ENCODE peak calls at places on chromosomes 1 and 21, in seven cellular contexts. P, O, G, C, D, K and Y are unnamed samples.

GRCh38 chr1:186302378-186302920 is 72.6 kb downstream of the TPR start:
- DNase-seq in P (no peak), O (no peak), G (no peak), C (no peak), D (no peak), K (no peak), Y (no peak)

GRCh38 chr1:16727190-16728111 is 12.9 kb upstream of the RNU1-4 start:
- DNase-seq in P (peak), O (no peak), G (no peak), C (peak), D (no peak), K (peak), Y (peak)

GRCh38 chr1:58515794-58516401 is 30.6 kb downstream of the OMA1 start:
- DNase-seq in P (peak), O (peak), G (peak), C (peak), D (no peak), K (peak), Y (peak)

GRCh38 chr1:228350179-228350742 is 56.4 kb downstream of the TRIM11 start:
- DNase-seq in P (no peak), O (no peak), G (no peak), C (no peak), D (no peak), K (no peak), Y (no peak)

GRCh38 chr1:227766015-227766634 is 30.9 kb downstream of the SNAP47 start:
- DNase-seq in P (no peak), O (no peak), G (no peak), C (no peak), D (no peak), K (no peak), Y (no peak)

GRCh38 chr21:36976882-36977651 is 10.6 kb upstream of the HLCS start:
- DNase-seq in P (peak), O (peak), G (no peak), C (peak), D (no peak), K (no peak), Y (peak)

GRCh38 chr21:32412998-32413504 is 545 bp downstream of the EVA1C start:
- DNase-seq in P (peak), O (no peak), G (no peak), C (peak), D (no peak), K (peak), Y (peak)

GRCh38 chr21:19832551-19832950 is 1165.7 kb upstream of the NCAM2 start:
- DNase-seq in P (no peak), O (no peak), G (no peak), C (no peak), D (no peak), K (no peak), Y (no peak)

GRCh38 chr1:40389871-40390560 is 16.5 kb downstream of the SMAP2 start:
- DNase-seq in P (peak), O (no peak), G (no peak), C (no peak), D (no peak), K (no peak), Y (peak)

GRCh38 chr21:36212513-36212780 is 55.8 kb downstream of the DOP1B start:
- DNase-seq in P (no peak), O (no peak), G (no peak), C (no peak), D (no peak), K (no peak), Y (no peak)

GRCh38 chr1:109181085-109181806 is 32.5 kb upstream of the SARS1 start:
- DNase-seq in P (peak), O (no peak), G (peak), C (peak), D (no peak), K (no peak), Y (peak)

GRCh38 chr1:198778049-198778448 is 139.2 kb downstream of the PTPRC start:
- DNase-seq in P (peak), O (no peak), G (no peak), C (no peak), D (no peak), K (no peak), Y (no peak)

GRCh38 chr1:115114308-115114707 is 25.0 kb upstream of the TSPAN2 start:
- DNase-seq in P (peak), O (no peak), G (no peak), C (peak), D (no peak), K (no peak), Y (peak)

GRCh38 chr1:171142081-171142450 is 43.0 kb upstream of the FMO2 start:
- DNase-seq in P (peak), O (no peak), G (no peak), C (no peak), D (no peak), K (peak), Y (peak)

GRCh38 chr1:20380616-20381035 is 90.0 kb downstream of the VWA5B1 start:
- DNase-seq in P (peak), O (no peak), G (peak), C (no peak), D (no peak), K (no peak), Y (peak)

GRCh38 chr1:219990782-219991510 is 55.4 kb downstream of the EPRS1 start:
- DNase-seq in P (peak), O (no peak), G (no peak), C (peak), D (no peak), K (no peak), Y (peak)
- TF ChIP-seq CTCF in P (peak), O (peak), G (peak), C (peak), D (peak), K (peak), Y (peak)

GRCh38 chr1:178500936-178501554 is 4.3 kb upstream of the CLEC20A start:
- DNase-seq in P (no peak), O (no peak), G (no peak), C (no peak), D (no peak), K (no peak), Y (no peak)
- TF ChIP-seq CTCF in P (no peak), O (no peak), G (no peak), C (no peak), D (no peak), K (no peak), Y (no peak)

DNA sequence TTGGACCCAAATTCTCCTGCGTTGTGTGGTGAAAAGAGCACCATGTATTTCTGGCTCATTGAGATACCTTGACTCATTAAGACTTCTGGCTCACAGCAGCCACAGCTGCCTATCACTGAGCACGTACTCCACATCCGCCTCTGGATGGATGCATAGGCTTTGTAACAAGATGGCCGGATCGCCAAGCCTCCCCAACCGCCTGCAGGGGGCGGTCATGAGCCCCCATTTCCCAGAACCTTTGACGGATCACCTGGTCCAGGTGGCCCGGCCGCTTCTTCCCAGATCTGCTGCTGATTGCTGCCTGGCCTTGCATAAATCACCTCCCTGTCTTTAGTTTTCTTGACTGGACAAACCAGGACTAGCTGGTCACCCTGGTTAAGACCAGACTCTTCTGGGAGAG is 156.5 kb upstream of the KLHDC7A start:
- DNase-seq in P (no peak), O (no peak), G (no peak), C (no peak), D (no peak), K (no peak), Y (no peak)
- TF ChIP-seq CTCF in P (no peak), O (peak), G (no peak), C (no peak), D (no peak), K (no peak), Y (no peak)

GRCh38 chr1:10853701-10854100 is 57.3 kb upstream of the CASZ1 start:
- DNase-seq in P (no peak), O (no peak), G (no peak), C (no peak), D (no peak), K (no peak), Y (no peak)
- TF ChIP-seq CTCF in P (no peak), O (no peak), G (no peak), C (no peak), D (no peak), K (no peak), Y (no peak)

GRCh38 chr21:45373991-45374816 is 30.8 kb upstream of the COL18A1 start:
- DNase-seq in P (no peak), O (no peak), G (no peak), C (no peak), D (no peak), K (peak), Y (no peak)

GRCh38 chr21:45376459-45377324 is 28.3 kb upstream of the COL18A1 start:
- DNase-seq in P (no peak), O (no peak), G (no peak), C (no peak), D (no peak), K (peak), Y (no peak)

GRCh38 chr21:45377325-45377709 is 27.6 kb upstream of the COL18A1 start:
- DNase-seq in P (no peak), O (no peak), G (no peak), C (no peak), D (no peak), K (no peak), Y (no peak)

GRCh38 chr21:45372732-45373355 is 32.1 kb upstream of the COL18A1 start:
- DNase-seq in P (no peak), O (no peak), G (no peak), C (peak), D (no peak), K (peak), Y (no peak)

DNA sequence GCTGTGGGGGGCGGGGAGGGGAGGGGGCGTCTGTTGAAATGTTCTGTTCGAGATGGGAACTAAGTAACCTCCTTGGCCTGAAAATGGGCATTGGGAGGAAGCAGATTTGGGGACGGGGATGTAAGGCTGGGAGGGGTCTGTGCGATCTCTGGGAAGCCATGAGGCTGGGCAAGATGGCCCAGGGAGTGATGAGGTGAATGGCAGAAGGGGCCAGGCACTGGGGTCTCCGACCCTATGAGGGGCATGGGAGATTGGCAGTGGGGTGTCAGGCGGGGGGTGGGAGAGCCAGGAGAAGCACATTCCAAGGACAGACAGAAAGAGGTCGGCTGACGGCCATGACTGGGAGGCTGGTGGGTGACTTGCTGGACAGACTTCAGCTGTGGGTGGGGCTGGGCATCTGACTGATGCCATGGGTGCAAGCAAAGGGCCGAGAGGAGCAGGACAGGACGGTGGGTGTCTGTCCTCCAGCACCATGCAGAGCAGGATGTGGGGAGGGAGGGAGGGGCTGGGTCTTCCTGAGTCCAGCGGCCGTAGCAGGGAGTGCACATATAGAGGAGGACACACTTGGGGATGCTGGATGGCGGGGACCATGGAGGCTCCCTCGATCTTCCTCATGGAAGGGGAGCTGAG is 30.0 kb upstream of the COL18A1 start:
- DNase-seq in P (no peak), O (no peak), G (no peak), C (no peak), D (no peak), K (peak), Y (no peak)
- TF ChIP-seq CTCF in P (no peak), O (no peak), G (no peak), C (no peak), D (no peak), K (no peak), Y (no peak)

GRCh38 chr1:184935919-184936798 is 38.1 kb downstream of the NIBAN1 start:
- DNase-seq in P (no peak), O (no peak), G (no peak), C (no peak), D (no peak), K (no peak), Y (no peak)
- TF ChIP-seq CTCF in P (no peak), O (no peak), G (no peak), C (no peak), D (no peak), K (no peak), Y (no peak)

DNA sequence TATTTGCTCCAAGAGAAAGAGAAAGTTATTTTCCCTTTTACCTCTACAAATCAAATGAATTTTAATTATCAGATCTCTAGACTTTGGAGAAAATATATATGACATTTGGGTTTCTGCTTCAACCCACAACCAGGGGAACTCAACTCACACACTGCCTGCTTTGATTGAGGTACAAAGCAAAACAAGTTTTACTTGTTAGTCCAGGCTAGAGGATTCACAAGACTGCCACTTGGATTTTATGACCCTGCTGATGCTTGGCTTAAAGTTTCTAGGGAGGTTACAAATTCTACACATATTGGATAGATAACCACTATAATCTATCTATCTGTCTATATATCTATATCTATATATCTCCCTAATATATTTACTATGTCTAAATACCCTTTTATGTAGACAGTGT is 467.3 kb upstream of the RGS18 start:
- DNase-seq in P (no peak), O (no peak), G (no peak), C (no peak), D (no peak), K (no peak), Y (no peak)
- TF ChIP-seq CTCF in P (no peak), O (no peak), G (no peak), C (no peak), D (no peak), K (no peak), Y (no peak)

GRCh38 chr21:43866233-43866632 is 1.2 kb downstream of the AGPAT3 start:
- DNase-seq in P (peak), O (no peak), G (peak), C (no peak), D (no peak), K (peak), Y (peak)

GRCh38 chr21:43865471-43866181 is 603 bp downstream of the AGPAT3 start:
- DNase-seq in P (peak), O (no peak), G (no peak), C (peak), D (no peak), K (peak), Y (peak)

GRCh38 chr21:43866659-43867331 is 1.8 kb downstream of the AGPAT3 start:
- DNase-seq in P (no peak), O (no peak), G (no peak), C (peak), D (no peak), K (no peak), Y (no peak)

GRCh38 chr21:43864313-43864805 is 664 bp upstream of the AGPAT3 start:
- DNase-seq in P (peak), O (peak), G (no peak), C (peak), D (no peak), K (peak), Y (no peak)

DNA sequence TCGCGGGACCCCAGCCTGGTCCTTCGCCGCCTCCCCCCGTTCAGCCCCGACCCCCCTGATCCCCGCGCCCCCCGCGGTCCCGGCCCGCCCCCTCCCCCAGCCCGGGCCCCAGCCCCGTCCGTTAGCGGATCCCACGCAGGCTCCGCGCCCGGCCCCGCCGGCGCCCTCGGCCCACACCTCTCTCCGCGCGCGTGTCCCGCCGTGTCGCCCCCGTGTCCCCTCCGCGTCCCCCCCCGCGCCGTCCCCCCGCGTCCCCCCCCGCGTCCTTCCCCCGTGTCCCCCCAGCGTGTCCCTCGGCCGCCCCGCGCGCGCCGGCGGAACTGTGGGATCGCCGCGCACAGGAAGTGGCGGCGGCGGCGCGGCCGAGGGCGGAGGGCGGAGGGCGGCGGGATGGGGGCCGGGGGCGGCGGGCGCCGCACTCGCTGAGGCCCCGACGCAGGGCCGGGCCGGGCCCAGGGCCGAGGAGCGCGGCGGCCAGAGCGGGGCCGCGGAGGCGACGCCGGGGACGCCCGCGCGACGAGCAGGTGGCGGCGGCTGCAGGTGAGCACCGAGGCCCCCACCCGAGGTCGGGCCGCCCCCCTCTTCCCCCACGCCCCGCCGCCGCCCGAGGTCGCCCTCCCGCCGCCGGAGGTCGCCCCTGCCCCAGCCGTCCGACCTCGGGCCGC is at the start of gene AGPAT3:
- DNase-seq in P (no peak), O (no peak), G (no peak), C (no peak), D (no peak), K (no peak), Y (no peak)
- TF ChIP-seq CTCF in P (no peak), O (no peak), G (no peak), C (no peak), D (no peak), K (no peak), Y (no peak)

GRCh38 chr1:6495041-6495441 is 3.6 kb upstream of the PLEKHG5 start:
- DNase-seq in P (no peak), O (no peak), G (no peak), C (no peak), D (no peak), K (no peak), Y (no peak)
- TF ChIP-seq CTCF in P (no peak), O (no peak), G (no peak), C (no peak), D (no peak), K (no peak), Y (no peak)

DNA sequence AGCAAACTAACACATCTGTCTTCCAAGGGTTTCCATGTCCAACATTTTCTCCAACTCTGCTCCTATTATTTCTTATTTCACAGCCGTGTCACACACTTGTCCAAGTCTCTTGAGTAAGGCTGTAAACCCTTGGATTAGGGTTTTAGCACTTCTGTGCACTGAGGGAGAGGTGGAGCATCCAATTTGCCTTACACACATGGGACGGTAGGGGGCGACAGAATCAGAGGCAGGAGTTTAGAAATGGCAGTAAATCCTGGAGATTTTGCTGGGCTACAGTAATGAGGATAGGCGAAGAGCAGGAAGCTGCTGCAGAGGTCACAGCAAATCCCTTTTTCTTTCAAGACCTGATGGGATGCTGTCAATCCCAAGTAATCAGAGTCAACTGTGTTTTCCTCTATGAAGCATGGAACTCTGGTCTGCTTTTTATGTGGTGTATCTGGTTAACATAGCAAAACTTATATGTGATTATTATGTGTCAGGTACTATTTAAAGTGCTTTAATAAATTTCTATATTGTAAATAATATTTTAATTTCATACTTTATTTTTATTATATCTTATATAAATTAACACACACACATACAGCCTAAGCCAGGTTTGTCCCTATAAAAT is 15.4 kb upstream of the LCE5A start:
- DNase-seq in P (peak), O (no peak), G (no peak), C (peak), D (no peak), K (no peak), Y (peak)
- TF ChIP-seq CTCF in P (peak), O (no peak), G (no peak), C (peak), D (peak), K (no peak), Y (peak)